ENCODE peak calls at places on chromosomes 1 and 21, in ten cellular contexts. C is GM23248, Y is cardiac muscle cell, Z is BJ, K is PC-9, H is aorta, W is left ventricle myocardium inferior, Q is breast epithelium, S is GM12878, L is trophoblast cell. O is an unnamed sample.

GRCh38 chr21:38054334-38054733 is 138.1 kb upstream of the KCNJ6 start:
- DNase-seq in C (no peak), Y (no peak), Z (no peak), K (no peak), H (no peak), W (no peak), Q (no peak), S (no peak), L (no peak), O (no peak)

GRCh38 chr1:220817907-220818306 is 31.2 kb downstream of the MTARC1 start:
- DNase-seq in C (peak; percentile 64), Y (peak; percentile 16), Z (peak; percentile 76), K (no peak), H (no peak), W (no peak), Q (no peak), S (no peak), L (no peak), O (no peak)

GRCh38 chr1:145979746-145980435 is 15.4 kb downstream of the POLR3GL start:
- DNase-seq in C (peak; percentile 37), Y (peak; percentile 62), Z (no peak), K (peak; percentile 55), H (no peak), W (no peak), Q (no peak), S (peak; percentile 49), L (no peak), O (no peak)

GRCh38 chr21:33026299-33026858 is 644 bp downstream of the OLIG2 start:
- DNase-seq in C (no peak), Y (no peak), Z (no peak), K (no peak), H (no peak), W (no peak), Q (no peak), S (no peak), L (no peak), O (no peak)

GRCh38 chr1:167669209-167670139 is 39.4 kb downstream of the RCSD1 start:
- DNase-seq in C (no peak), Y (no peak), Z (no peak), K (no peak), H (no peak), W (no peak), Q (no peak), S (peak; percentile 66), L (no peak), O (no peak)

GRCh38 chr1:226787638-226788037 is 48.6 kb upstream of the ITPKB start:
- DNase-seq in C (no peak), Y (no peak), Z (no peak), K (no peak), H (no peak), W (no peak), Q (no peak), S (no peak), L (no peak), O (no peak)

GRCh38 chr21:43984905-43985689 is 27.0 kb upstream of the TRAPPC10 start:
- DNase-seq in C (peak; percentile 21), Y (no peak), Z (no peak), K (no peak), H (no peak), W (no peak), Q (no peak), S (no peak), L (no peak), O (no peak)

GRCh38 chr21:34878501-34878900 is 170.6 kb downstream of the RUNX1 start:
- DNase-seq in C (peak; percentile 47), Y (no peak), Z (no peak), K (peak; percentile 90), H (no peak), W (no peak), Q (no peak), S (no peak), L (no peak), O (no peak)

GRCh38 chr21:44267655-44268142 is 6.0 kb upstream of the DNMT3L start:
- DNase-seq in C (no peak), Y (no peak), Z (no peak), K (no peak), H (no peak), W (no peak), Q (no peak), S (peak; percentile 5), L (no peak), O (no peak)

GRCh38 chr1:212608956-212609700 is 567 bp downstream of the ATF3 start:
- DNase-seq in C (peak; percentile 79), Y (peak; percentile 55), Z (no peak), K (peak; percentile 44), H (peak; percentile 86), W (peak; percentile 47), Q (peak; percentile 63), S (no peak), L (peak; percentile 57), O (peak; percentile 81)

GRCh38 chr1:156444407-156445001 is 56.1 kb downstream of the MEF2D start:
- DNase-seq in C (peak; percentile 47), Y (peak; percentile 30), Z (no peak), K (peak; percentile 41), H (no peak), W (no peak), Q (no peak), S (no peak), L (peak; percentile 54), O (peak; percentile 70)

GRCh38 chr21:37578471-37579126 is 212.0 kb downstream of the DYRK1A start:
- DNase-seq in C (no peak), Y (no peak), Z (no peak), K (no peak), H (no peak), W (no peak), Q (no peak), S (no peak), L (no peak), O (no peak)

GRCh38 chr21:44941567-44941966 is 1.7 kb downstream of the SLX9 start:
- DNase-seq in C (no peak), Y (no peak), Z (no peak), K (no peak), H (peak; percentile 55), W (no peak), Q (peak; percentile 47), S (no peak), L (no peak), O (no peak)

GRCh38 chr21:18832950-18833349 is 429.4 kb upstream of the TMPRSS15 start:
- DNase-seq in C (no peak), Y (peak; percentile 68), Z (no peak), K (peak; percentile 62), H (no peak), W (no peak), Q (no peak), S (no peak), L (peak; percentile 77), O (no peak)

GRCh38 chr1:27891196-27891889 is 19.0 kb downstream of the THEMIS2 start:
- DNase-seq in C (no peak), Y (no peak), Z (no peak), K (no peak), H (no peak), W (no peak), Q (no peak), S (peak; percentile 86), L (peak; percentile 28), O (no peak)

GRCh38 chr1:109991400-109991925 is 6.9 kb downstream of the AHCYL1 start:
- DNase-seq in C (no peak), Y (no peak), Z (no peak), K (no peak), H (no peak), W (no peak), Q (no peak), S (no peak), L (no peak), O (no peak)
- H3K36me3 ChIP-seq in C (no peaks in the 10 kb centered on the region), Y (peaks cover 13% of the 10 kb centered on the region), Z (no peaks in the 10 kb centered on the region), K (peaks cover 80% of the 10 kb centered on the region), H (no peaks in the 10 kb centered on the region), W (peaks cover 6% of the 10 kb centered on the region), Q (no peaks in the 10 kb centered on the region), S (no peaks in the 10 kb centered on the region), L (peaks cover 6% of the 10 kb centered on the region), O (peaks cover 12% of the 10 kb centered on the region)

GRCh38 chr1:71634159-71634558 is 553.3 kb upstream of the ZRANB2 start:
- DNase-seq in C (no peak), Y (no peak), Z (no peak), K (no peak), H (no peak), W (no peak), Q (no peak), S (no peak), L (no peak), O (no peak)
- H3K36me3 ChIP-seq in C (no peaks in the 10 kb centered on the region), Y (no peaks in the 10 kb centered on the region), Z (no peaks in the 10 kb centered on the region), K (no peaks in the 10 kb centered on the region), H (no peaks in the 10 kb centered on the region), W (no peaks in the 10 kb centered on the region), Q (no peaks in the 10 kb centered on the region), S (no peaks in the 10 kb centered on the region), L (no peaks in the 10 kb centered on the region), O (no peaks in the 10 kb centered on the region)

DNA sequence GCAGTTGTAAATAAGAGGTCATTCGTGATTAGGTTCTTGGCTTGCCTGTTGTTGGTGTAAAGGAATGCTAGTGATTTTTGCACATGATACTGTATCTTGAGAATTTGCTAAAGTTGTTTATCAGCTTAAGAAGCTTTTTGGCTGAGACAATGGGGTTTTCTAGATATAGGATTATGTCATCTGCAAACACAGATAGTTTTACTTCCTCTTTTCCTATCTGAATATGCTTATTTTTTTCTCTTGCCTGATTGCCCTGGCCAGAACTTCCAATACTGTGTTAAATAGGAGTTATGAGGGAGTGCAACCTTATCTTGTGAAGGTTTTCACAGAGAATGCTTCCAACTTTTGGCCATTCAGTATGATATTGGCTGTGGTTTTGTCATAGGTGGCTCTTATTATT is 576.1 kb upstream of the RGS18 start:
- DNase-seq in C (no peak), Y (no peak), Z (no peak), K (no peak), H (no peak), W (no peak), Q (no peak), S (no peak), L (no peak), O (no peak)
- H3K36me3 ChIP-seq in C (no peaks in the 10 kb centered on the region), Y (no peaks in the 10 kb centered on the region), Z (no peaks in the 10 kb centered on the region), K (no peaks in the 10 kb centered on the region), H (no peaks in the 10 kb centered on the region), W (no peaks in the 10 kb centered on the region), Q (no peaks in the 10 kb centered on the region), S (no peaks in the 10 kb centered on the region), L (no peaks in the 10 kb centered on the region), O (no peaks in the 10 kb centered on the region)

GRCh38 chr1:32702599-32703478 is at the start of gene SYNC:
- DNase-seq in C (peak; percentile 81), Y (peak; percentile 72), Z (peak; percentile 31), K (no peak), H (peak; percentile 93), W (peak; percentile 77), Q (no peak), S (no peak), L (no peak), O (no peak)
- H3K36me3 ChIP-seq in C (no peaks in the 10 kb centered on the region), Y (no peaks in the 10 kb centered on the region), Z (no peaks in the 10 kb centered on the region), K (no peaks in the 10 kb centered on the region), H (no peaks in the 10 kb centered on the region), W (no peaks in the 10 kb centered on the region), Q (no peaks in the 10 kb centered on the region), S (no peaks in the 10 kb centered on the region), L (no peaks in the 10 kb centered on the region), O (no peaks in the 10 kb centered on the region)

GRCh38 chr1:93874025-93874651 is 4.9 kb downstream of the DNTTIP2 start:
- DNase-seq in C (peak; percentile 63), Y (peak; percentile 65), Z (no peak), K (peak; percentile 52), H (no peak), W (no peak), Q (no peak), S (no peak), L (peak; percentile 18), O (no peak)
- H3K36me3 ChIP-seq in C (peaks cover 81% of the 10 kb centered on the region), Y (peaks cover 69% of the 10 kb centered on the region), Z (peaks cover 6% of the 10 kb centered on the region), K (peaks cover 79% of the 10 kb centered on the region), H (peaks cover 11% of the 10 kb centered on the region), W (peaks cover 87% of the 10 kb centered on the region), Q (peaks cover 10% of the 10 kb centered on the region), S (peaks cover 6% of the 10 kb centered on the region), L (peaks cover 22% of the 10 kb centered on the region), O (peaks cover 50% of the 10 kb centered on the region)

O was measured in BE2C.